ENCODE peak calls at places on chromosomes 16 and 17, in nine cellular contexts. One of them, this sample, is unnamed.

GRCh38 chr17:5759501-5759925 is 175.2 kb upstream of the NLRP1 start:
- DNase-seq in cardiac muscle cell: no peak
- DNase-seq in fibroblast of lung: no peak
- DNase-seq in sigmoid colon: no peak
- DNase-seq in prostate gland: no peak
- DNase-seq in adrenal gland: peak; percentile 71
- DNase-seq in psoas muscle: no peak
- DNase-seq in PC-9: no peak
- DNase-seq in BE2C: no peak
- DNase-seq in this sample: no peak

GRCh38 chr16:17377360-17378324 is 93.1 kb downstream of the XYLT1 start:
- DNase-seq in sigmoid colon: no peak
- DNase-seq in BE2C: no peak
- DNase-seq in fibroblast of lung: peak; percentile 56
- DNase-seq in prostate gland: no peak
- DNase-seq in cardiac muscle cell: no peak
- DNase-seq in psoas muscle: no peak
- DNase-seq in PC-9: no peak
- DNase-seq in adrenal gland: no peak
- DNase-seq in this sample: no peak

GRCh38 chr17:13601317-13601775 is 383 bp downstream of the HS3ST3A1 start:
- DNase-seq in BE2C: peak; percentile 23
- DNase-seq in sigmoid colon: peak; percentile 65
- DNase-seq in cardiac muscle cell: peak; percentile 49
- DNase-seq in psoas muscle: no peak
- DNase-seq in fibroblast of lung: no peak
- DNase-seq in adrenal gland: no peak
- DNase-seq in prostate gland: no peak
- DNase-seq in PC-9: no peak
- DNase-seq in this sample: no peak

GRCh38 chr17:78899361-78900260 is 3.4 kb downstream of the CEP295NL start:
- DNase-seq in cardiac muscle cell: peak; percentile 44
- DNase-seq in BE2C: peak; percentile 76
- DNase-seq in PC-9: peak; percentile 90
- DNase-seq in psoas muscle: peak; percentile 48
- DNase-seq in adrenal gland: no peak
- DNase-seq in fibroblast of lung: peak; percentile 43
- DNase-seq in prostate gland: no peak
- DNase-seq in sigmoid colon: no peak
- DNase-seq in this sample: peak; percentile 79

GRCh38 chr17:81549826-81550225 is 2.3 kb downstream of the FAAP100 start:
- DNase-seq in BE2C: no peak
- DNase-seq in prostate gland: no peak
- DNase-seq in sigmoid colon: no peak
- DNase-seq in cardiac muscle cell: no peak
- DNase-seq in PC-9: no peak
- DNase-seq in fibroblast of lung: no peak
- DNase-seq in psoas muscle: peak; percentile 39
- DNase-seq in adrenal gland: no peak
- DNase-seq in this sample: no peak

GRCh38 chr16:21989141-21989540 is 11.8 kb downstream of the PDZD9 start:
- DNase-seq in BE2C: no peak
- DNase-seq in psoas muscle: no peak
- DNase-seq in sigmoid colon: no peak
- DNase-seq in fibroblast of lung: no peak
- DNase-seq in adrenal gland: no peak
- DNase-seq in prostate gland: no peak
- DNase-seq in PC-9: no peak
- DNase-seq in cardiac muscle cell: no peak
- DNase-seq in this sample: no peak

GRCh38 chr16:15765880-15766279 is 90.9 kb downstream of the MYH11 start:
- DNase-seq in prostate gland: peak; percentile 28
- DNase-seq in cardiac muscle cell: peak; percentile 63
- DNase-seq in PC-9: peak; percentile 45
- DNase-seq in sigmoid colon: no peak
- DNase-seq in fibroblast of lung: no peak
- DNase-seq in psoas muscle: no peak
- DNase-seq in adrenal gland: peak; percentile 30
- DNase-seq in BE2C: peak; percentile 79
- DNase-seq in this sample: no peak

GRCh38 chr16:10172848-10173655 is 9.2 kb downstream of the GRIN2A start:
- DNase-seq in adrenal gland: no peak
- DNase-seq in psoas muscle: no peak
- DNase-seq in prostate gland: no peak
- DNase-seq in PC-9: no peak
- DNase-seq in fibroblast of lung: peak; percentile 98
- DNase-seq in sigmoid colon: no peak
- DNase-seq in cardiac muscle cell: no peak
- DNase-seq in BE2C: no peak
- DNase-seq in this sample: no peak

GRCh38 chr16:68083861-68084503 is 1.2 kb upstream of the NFATC3 start:
- DNase-seq in BE2C: no peak
- DNase-seq in cardiac muscle cell: peak; percentile 28
- DNase-seq in sigmoid colon: peak; percentile 76
- DNase-seq in fibroblast of lung: peak; percentile 46
- DNase-seq in psoas muscle: no peak
- DNase-seq in adrenal gland: no peak
- DNase-seq in PC-9: peak; percentile 46
- DNase-seq in prostate gland: no peak
- DNase-seq in this sample: no peak

GRCh38 chr16:11254913-11255736 is 879 bp downstream of the SOCS1 start:
- DNase-seq in fibroblast of lung: peak; percentile 69
- DNase-seq in cardiac muscle cell: peak; percentile 74
- DNase-seq in sigmoid colon: peak; percentile 74
- DNase-seq in PC-9: peak; percentile 51
- DNase-seq in prostate gland: peak; percentile 24
- DNase-seq in adrenal gland: peak; percentile 55
- DNase-seq in psoas muscle: peak; percentile 64
- DNase-seq in BE2C: peak; percentile 50
- DNase-seq in this sample: peak; percentile 42

GRCh38 chr17:12744298-12744697 is 45.0 kb upstream of the ARHGAP44 start:
- DNase-seq in adrenal gland: no peak
- DNase-seq in sigmoid colon: no peak
- DNase-seq in psoas muscle: no peak
- DNase-seq in PC-9: no peak
- DNase-seq in BE2C: no peak
- DNase-seq in prostate gland: no peak
- DNase-seq in fibroblast of lung: peak; percentile 48
- DNase-seq in cardiac muscle cell: no peak
- DNase-seq in this sample: peak; percentile 64

GRCh38 chr17:17913695-17914332 is 58.4 kb downstream of the TOM1L2 start:
- DNase-seq in prostate gland: peak; percentile 89
- DNase-seq in sigmoid colon: peak; percentile 92
- DNase-seq in BE2C: peak; percentile 83
- DNase-seq in adrenal gland: peak; percentile 92
- DNase-seq in fibroblast of lung: peak; percentile 90
- DNase-seq in cardiac muscle cell: no peak
- DNase-seq in PC-9: peak; percentile 88
- DNase-seq in psoas muscle: peak; percentile 90
- DNase-seq in this sample: peak; percentile 77

DNA sequence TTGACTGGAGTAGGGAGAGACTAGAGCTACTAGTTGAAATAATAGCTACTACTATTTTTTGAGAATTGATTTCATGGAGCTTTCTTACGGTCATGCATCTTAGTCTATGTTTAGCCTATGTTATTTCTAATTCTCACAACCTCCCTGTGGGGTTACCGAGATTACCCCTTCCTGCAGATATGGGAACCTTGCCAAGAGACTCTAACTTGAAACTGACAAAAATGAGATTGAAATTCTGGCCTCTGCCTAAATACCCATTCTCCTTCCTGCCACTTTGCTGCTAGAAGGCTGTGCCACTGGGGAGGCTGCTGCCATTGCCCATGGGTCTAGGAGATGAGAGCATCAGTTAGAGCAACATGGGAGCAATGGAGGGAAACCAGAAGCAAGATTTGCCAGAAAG is 410.3 kb downstream of the CDH13 start:
- DNase-seq in BE2C: no peak
- DNase-seq in cardiac muscle cell: no peak
- DNase-seq in adrenal gland: no peak
- DNase-seq in psoas muscle: no peak
- DNase-seq in sigmoid colon: no peak
- DNase-seq in fibroblast of lung: no peak
- DNase-seq in PC-9: no peak
- DNase-seq in prostate gland: no peak
- DNase-seq in this sample: no peak
- H3K9me3 ChIP-seq in BE2C: no peaks in the 10 kb centered on the region
- H3K9me3 ChIP-seq in cardiac muscle cell: no peaks in the 10 kb centered on the region
- H3K9me3 ChIP-seq in adrenal gland: no peaks in the 10 kb centered on the region
- H3K9me3 ChIP-seq in psoas muscle: no peaks in the 10 kb centered on the region
- H3K9me3 ChIP-seq in sigmoid colon: no peaks in the 10 kb centered on the region
- H3K9me3 ChIP-seq in fibroblast of lung: no peaks in the 10 kb centered on the region
- H3K9me3 ChIP-seq in PC-9: no peaks in the 10 kb centered on the region
- H3K9me3 ChIP-seq in prostate gland: no peaks in the 10 kb centered on the region
- H3K9me3 ChIP-seq in this sample: no peaks in the 10 kb centered on the region

GRCh38 chr17:45318561-45319230 is 1.9 kb upstream of the MAP3K14 start:
- DNase-seq in prostate gland: no peak
- DNase-seq in fibroblast of lung: no peak
- DNase-seq in psoas muscle: no peak
- DNase-seq in cardiac muscle cell: no peak
- DNase-seq in adrenal gland: no peak
- DNase-seq in BE2C: no peak
- DNase-seq in PC-9: peak; percentile 68
- DNase-seq in sigmoid colon: no peak
- DNase-seq in this sample: no peak

GRCh38 chr17:45320349-45320930 is 3.6 kb upstream of the MAP3K14 start:
- DNase-seq in BE2C: no peak
- DNase-seq in cardiac muscle cell: no peak
- DNase-seq in psoas muscle: no peak
- DNase-seq in adrenal gland: no peak
- DNase-seq in fibroblast of lung: peak; percentile 90
- DNase-seq in sigmoid colon: no peak
- DNase-seq in prostate gland: no peak
- DNase-seq in PC-9: peak; percentile 45
- DNase-seq in this sample: no peak

GRCh38 chr17:45319239-45319703 is 2.5 kb upstream of the MAP3K14 start:
- DNase-seq in adrenal gland: no peak
- DNase-seq in fibroblast of lung: peak; percentile 82
- DNase-seq in sigmoid colon: no peak
- DNase-seq in prostate gland: peak; percentile 51
- DNase-seq in PC-9: peak; percentile 40
- DNase-seq in psoas muscle: no peak
- DNase-seq in BE2C: no peak
- DNase-seq in cardiac muscle cell: no peak
- DNase-seq in this sample: no peak

GRCh38 chr17:45322168-45322567 is 5.3 kb upstream of the MAP3K14 start:
- DNase-seq in cardiac muscle cell: no peak
- DNase-seq in psoas muscle: no peak
- DNase-seq in sigmoid colon: no peak
- DNase-seq in fibroblast of lung: no peak
- DNase-seq in BE2C: no peak
- DNase-seq in PC-9: no peak
- DNase-seq in prostate gland: no peak
- DNase-seq in adrenal gland: no peak
- DNase-seq in this sample: no peak

DNA sequence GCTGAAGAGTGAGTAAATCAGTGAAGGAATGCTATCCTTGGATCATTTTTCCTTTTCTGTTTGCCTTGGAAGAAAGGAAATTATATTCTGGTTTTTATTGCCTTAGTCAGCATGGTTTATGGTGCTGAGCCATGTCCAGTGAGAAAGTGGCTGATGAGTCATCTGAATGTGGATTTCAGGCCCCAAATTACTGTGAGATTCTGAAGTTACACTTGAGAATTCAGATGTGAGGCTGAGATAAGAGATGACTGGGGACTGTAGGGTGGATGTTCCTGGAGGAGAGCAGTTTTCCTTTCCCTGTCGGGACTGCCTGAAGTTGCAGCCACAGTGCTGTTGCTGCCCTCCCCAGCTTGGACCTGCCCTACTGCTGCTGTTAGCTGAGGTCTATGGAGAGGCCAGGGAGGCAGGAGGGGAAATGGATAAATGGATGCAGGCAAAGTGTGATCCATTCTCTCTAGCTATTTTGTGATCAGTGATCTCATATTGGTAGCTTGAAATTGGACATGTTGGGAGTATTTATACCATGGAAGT is 4.2 kb upstream of the MAP3K14 start:
- DNase-seq in psoas muscle: no peak
- DNase-seq in fibroblast of lung: peak; percentile 99
- DNase-seq in adrenal gland: no peak
- DNase-seq in sigmoid colon: no peak
- DNase-seq in cardiac muscle cell: no peak
- DNase-seq in PC-9: peak; percentile 62
- DNase-seq in prostate gland: peak; percentile 71
- DNase-seq in BE2C: no peak
- DNase-seq in this sample: no peak
- H3K4me1 ChIP-seq in psoas muscle: peaks cover 10% of the 10 kb centered on the region
- H3K4me1 ChIP-seq in fibroblast of lung: peaks cover 31% of the 10 kb centered on the region
- H3K4me1 ChIP-seq in adrenal gland: peaks cover 39% of the 10 kb centered on the region
- H3K4me1 ChIP-seq in sigmoid colon: peaks cover 52% of the 10 kb centered on the region
- H3K4me1 ChIP-seq in cardiac muscle cell: peaks cover 4% of the 10 kb centered on the region
- H3K4me1 ChIP-seq in PC-9: peaks cover 49% of the 10 kb centered on the region
- H3K4me1 ChIP-seq in prostate gland: peaks cover 22% of the 10 kb centered on the region
- H3K4me1 ChIP-seq in BE2C: peaks cover 8% of the 10 kb centered on the region
- H3K4me1 ChIP-seq in this sample: no peaks in the 10 kb centered on the region

DNA sequence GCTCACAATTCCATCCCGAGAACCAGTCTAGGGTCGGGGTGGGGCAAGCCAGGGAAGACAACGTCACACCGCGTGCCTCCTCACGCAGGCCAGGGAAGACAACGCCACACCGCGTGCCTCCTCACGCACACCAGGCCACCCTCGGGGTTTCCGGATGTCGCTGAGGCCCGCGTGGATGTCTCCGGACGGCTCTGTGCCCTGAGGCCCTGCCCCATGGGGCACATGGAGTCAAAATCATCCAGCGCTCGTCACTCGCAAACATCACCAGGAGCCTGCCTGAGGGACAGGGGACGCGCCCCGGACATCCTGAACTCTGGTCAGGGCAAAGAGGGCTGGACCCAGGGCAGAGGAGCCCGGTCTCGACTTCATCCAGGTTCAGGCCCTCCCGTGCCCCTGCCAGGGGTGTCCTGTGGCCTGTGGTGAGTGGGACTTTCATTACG is 3.7 kb downstream of the TMEM204 start:
- DNase-seq in psoas muscle: peak; percentile 56
- DNase-seq in BE2C: peak; percentile 12
- DNase-seq in adrenal gland: no peak
- DNase-seq in cardiac muscle cell: no peak
- DNase-seq in PC-9: no peak
- DNase-seq in prostate gland: no peak
- DNase-seq in sigmoid colon: no peak
- DNase-seq in fibroblast of lung: no peak
- DNase-seq in this sample: peak; percentile 65
- H3K4me3 ChIP-seq in psoas muscle: peak overlapping the region; percentile 72
- H3K4me3 ChIP-seq in BE2C: no peak overlapping the region
- H3K4me3 ChIP-seq in adrenal gland: no peak overlapping the region
- H3K4me3 ChIP-seq in cardiac muscle cell: no peak overlapping the region
- H3K4me3 ChIP-seq in PC-9: no peak overlapping the region
- H3K4me3 ChIP-seq in prostate gland: no peak overlapping the region
- H3K4me3 ChIP-seq in sigmoid colon: peak overlapping the region; percentile 54
- H3K4me3 ChIP-seq in fibroblast of lung: no peak overlapping the region
- H3K4me3 ChIP-seq in this sample: no peak overlapping the region

DNA sequence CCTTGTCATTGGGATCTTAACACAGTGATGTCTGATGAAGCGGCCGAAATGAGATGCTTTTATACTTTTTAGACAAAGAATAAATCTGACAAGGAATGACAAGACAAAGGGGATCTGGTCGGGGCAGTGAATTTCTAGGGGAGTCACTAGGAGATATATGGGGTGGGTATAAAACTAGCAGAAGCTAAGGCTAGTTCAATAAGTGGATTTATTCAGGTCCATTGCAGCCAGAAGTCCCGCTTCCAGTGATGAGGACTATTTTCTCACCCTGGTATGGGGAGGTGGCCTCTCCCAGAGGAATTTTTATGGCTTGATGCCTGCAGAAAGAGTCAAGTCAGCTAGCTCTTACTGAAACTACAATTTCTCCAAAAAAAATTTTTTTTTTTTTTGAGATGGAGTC is 23.9 kb downstream of the SLC38A8 start:
- DNase-seq in fibroblast of lung: no peak
- DNase-seq in prostate gland: no peak
- DNase-seq in cardiac muscle cell: no peak
- DNase-seq in PC-9: no peak
- DNase-seq in sigmoid colon: no peak
- DNase-seq in BE2C: no peak
- DNase-seq in adrenal gland: no peak
- DNase-seq in psoas muscle: no peak
- DNase-seq in this sample: no peak
- H3K9me3 ChIP-seq in fibroblast of lung: no peaks in the 10 kb centered on the region
- H3K9me3 ChIP-seq in prostate gland: no peaks in the 10 kb centered on the region
- H3K9me3 ChIP-seq in cardiac muscle cell: no peaks in the 10 kb centered on the region
- H3K9me3 ChIP-seq in PC-9: peaks cover 14% of the 10 kb centered on the region
- H3K9me3 ChIP-seq in sigmoid colon: peaks cover 3% of the 10 kb centered on the region
- H3K9me3 ChIP-seq in BE2C: no peaks in the 10 kb centered on the region
- H3K9me3 ChIP-seq in adrenal gland: no peaks in the 10 kb centered on the region
- H3K9me3 ChIP-seq in psoas muscle: peaks cover 4% of the 10 kb centered on the region
- H3K9me3 ChIP-seq in this sample: no peaks in the 10 kb centered on the region

This sample was measured in right cardiac atrium.